ENCODE peak calls at places on chromosomes 4 and X, in four cellular contexts. A is HepG2, M is K562, R is GM12878. F is an unnamed sample.

GRCh38 chr4:174408841-174409552 is 113.3 kb downstream of the HPGD start:
- DNase-seq in A (no peak), M (no peak), R (no peak), F (no peak)

GRCh38 chrX:106731590-106731989 is 5.1 kb downstream of the RNF128 start:
- DNase-seq in A (no peak), M (no peak), R (no peak), F (no peak)

GRCh38 chr4:114417214-114417613 is 181.4 kb upstream of the UGT8 start:
- DNase-seq in A (peak), M (no peak), R (no peak), F (peak)

GRCh38 chr4:80336582-80336981 is 1.1 kb downstream of the CFAP299 start:
- DNase-seq in A (peak), M (peak), R (no peak), F (peak)

GRCh38 chr4:3853388-3854035 is 87.3 kb downstream of the ADRA2C start:
- DNase-seq in A (no peak), M (no peak), R (no peak), F (no peak)

GRCh38 chrX:6985537-6985936 is 162.0 kb upstream of the STS start:
- DNase-seq in A (peak), M (no peak), R (no peak), F (no peak)

GRCh38 chr4:125620066-125620850 is 305.5 kb downstream of the FAT4 start:
- DNase-seq in A (no peak), M (no peak), R (no peak), F (no peak)

GRCh38 chr4:8837181-8837811 is 34.3 kb downstream of the HMX1 start:
- DNase-seq in A (no peak), M (no peak), R (no peak), F (no peak)

GRCh38 chr4:80387390-80388283 is 52.1 kb downstream of the CFAP299 start:
- DNase-seq in A (no peak), M (no peak), R (no peak), F (no peak)

GRCh38 chrX:37759878-37760418 is 19.9 kb upstream of the CYBB start:
- DNase-seq in A (no peak), M (peak), R (no peak), F (no peak)

GRCh38 chrX:121876316-121876715 is 828.9 kb downstream of the GLUD2 start:
- DNase-seq in A (no peak), M (no peak), R (no peak), F (no peak)

GRCh38 chrX:130994671-130995070 is 63.5 kb upstream of the ARHGAP36 start:
- DNase-seq in A (no peak), M (peak), R (no peak), F (peak)

GRCh38 chr4:76373919-76374552 is 46.9 kb downstream of the CCDC158 start:
- DNase-seq in A (no peak), M (no peak), R (no peak), F (no peak)

GRCh38 chr4:117773067-117773946 is 261.0 kb upstream of the NDST3 start:
- DNase-seq in A (no peak), M (no peak), R (no peak), F (no peak)

GRCh38 chr4:74156521-74156920 is 1.4 kb upstream of the MTHFD2L start:
- DNase-seq in A (no peak), M (no peak), R (no peak), F (no peak)

GRCh38 chr4:22339491-22339890 is 176.4 kb downstream of the ADGRA3 start:
- DNase-seq in A (no peak), M (no peak), R (no peak), F (no peak)

GRCh38 chr4:149248191-149248590 is 567.5 kb downstream of the IQCM start:
- DNase-seq in A (no peak), M (no peak), R (no peak), F (no peak)

GRCh38 chrX:67780694-67781109 is 236.9 kb downstream of the AR start:
- DNase-seq in A (no peak), M (peak), R (no peak), F (no peak)

GRCh38 chrX:79096339-79096638 is 48.2 kb upstream of the GPR174 start:
- DNase-seq in A (no peak), M (no peak), R (no peak), F (no peak)

GRCh38 chrX:19334945-19335626 is 8.6 kb upstream of the PDHA1 start:
- DNase-seq in A (peak), M (peak), R (peak), F (peak)

GRCh38 chr4:26302390-26302897 is 18.4 kb upstream of the RBPJ start:
- DNase-seq in A (no peak), M (no peak), R (no peak), F (no peak)

GRCh38 chr4:182297659-182298058 is 54.5 kb downstream of the TENM3 start:
- DNase-seq in A (no peak), M (no peak), R (no peak), F (no peak)
- TF ChIP-seq FOXK2 in A (no peak), M (no peak), R (no peak), F (no peak)

DNA sequence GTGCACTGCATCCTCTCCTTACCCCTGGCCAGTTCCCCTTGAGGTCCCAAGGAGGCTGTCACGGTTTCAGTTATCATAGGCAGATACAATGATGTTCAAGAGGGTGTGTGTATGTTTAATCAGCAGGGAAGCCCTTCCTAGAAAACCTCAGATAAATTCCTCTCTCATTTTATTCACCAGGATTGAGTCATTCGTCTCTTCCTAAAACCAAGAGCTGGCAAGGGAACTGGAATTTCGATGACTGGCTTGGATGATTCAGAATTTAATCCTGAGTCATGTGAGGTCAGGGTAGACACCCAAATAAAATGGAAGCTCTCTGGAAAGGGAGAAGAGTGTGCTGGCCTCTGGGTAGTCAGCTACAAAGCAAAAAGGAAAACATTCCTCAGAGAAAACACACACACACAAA is 106.2 kb upstream of the RAPGEF2 start:
- DNase-seq in A (no peak), M (no peak), R (no peak), F (no peak)
- TF ChIP-seq FOXK2 in A (no peak), M (no peak), R (no peak), F (no peak)

GRCh38 chrX:154000051-154000450 is 19.7 kb downstream of the IRAK1 start:
- DNase-seq in A (no peak), M (no peak), R (no peak), F (no peak)

GRCh38 chrX:154006965-154007364 is 12.7 kb downstream of the IRAK1 start:
- DNase-seq in A (no peak), M (no peak), R (no peak), F (no peak)

GRCh38 chrX:153999359-154000037 is 20.2 kb downstream of the IRAK1 start:
- DNase-seq in A (no peak), M (no peak), R (no peak), F (no peak)

GRCh38 chrX:154004315-154004714 is 15.4 kb downstream of the IRAK1 start:
- DNase-seq in A (no peak), M (no peak), R (no peak), F (no peak)

GRCh38 chrX:154002215-154002719 is 17.4 kb downstream of the IRAK1 start:
- DNase-seq in A (no peak), M (peak), R (no peak), F (no peak)
- TF ChIP-seq FOXK2 in A (no peak), M (no peak), R (no peak), F (no peak)

DNA sequence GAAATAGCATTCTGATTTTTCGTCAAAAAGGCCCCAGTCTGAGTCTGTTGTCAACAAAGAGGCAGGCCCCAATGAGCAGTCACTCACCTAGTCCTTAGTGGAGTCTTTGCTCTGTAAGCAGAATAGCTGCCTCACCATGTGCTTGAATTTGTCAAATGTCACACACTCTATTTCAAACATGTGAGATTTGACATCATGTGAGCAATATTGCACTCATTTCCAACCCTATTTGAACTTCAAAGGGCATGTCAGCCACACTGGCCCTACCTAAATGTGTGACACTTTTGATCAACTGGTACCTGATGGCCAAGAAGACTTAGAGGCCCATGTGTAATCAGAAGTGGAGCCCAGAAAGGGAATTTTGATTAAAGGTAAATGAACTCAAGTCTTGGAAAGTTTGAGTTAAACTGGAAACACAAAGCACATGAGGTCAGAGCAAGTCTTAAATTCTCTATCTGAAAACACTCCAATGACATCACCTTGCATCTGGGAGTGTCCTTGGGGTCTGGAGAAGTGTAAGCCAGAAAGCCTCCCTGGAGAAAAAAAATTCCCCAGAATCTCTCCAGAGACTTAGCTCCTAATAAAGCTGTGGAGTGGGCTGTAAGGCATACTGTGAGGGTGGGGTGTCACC is 59.5 kb upstream of the PLAC1 start:
- DNase-seq in A (no peak), M (no peak), R (no peak), F (no peak)
- TF ChIP-seq FOXK2 in A (no peak), M (no peak), R (no peak), F (no peak)

DNA sequence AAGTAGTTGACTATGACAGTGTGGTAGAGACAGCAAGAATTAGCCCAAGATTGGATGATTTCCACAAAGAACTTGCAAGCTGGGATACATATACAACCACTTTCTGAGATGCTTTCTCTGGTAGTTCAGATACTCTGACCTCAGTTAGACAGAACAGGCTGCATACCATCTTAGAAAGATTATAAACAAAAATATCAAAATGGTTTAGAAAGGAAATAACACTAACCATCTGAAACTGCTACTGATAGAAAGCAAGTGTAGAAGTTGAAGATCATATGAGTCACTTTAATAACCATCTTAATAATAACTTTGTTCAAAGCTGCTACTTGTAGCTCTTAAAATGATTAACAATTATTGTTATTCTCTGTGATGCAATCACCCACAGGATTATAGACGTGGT is 255.4 kb upstream of the TTC29 start:
- DNase-seq in A (no peak), M (no peak), R (no peak), F (no peak)
- TF ChIP-seq FOXK2 in A (no peak), M (no peak), R (no peak), F (no peak)

GRCh38 chr4:52838729-52839722 is 23.1 kb upstream of the RASL11B start:
- DNase-seq in A (peak), M (no peak), R (no peak), F (no peak)
- TF ChIP-seq FOXK2 in A (no peak), M (no peak), R (no peak), F (no peak)

GRCh38 chrX:28880136-28880535 is 292.9 kb downstream of the IL1RAPL1 start:
- DNase-seq in A (no peak), M (no peak), R (no peak), F (no peak)
- TF ChIP-seq FOXK2 in A (no peak), M (no peak), R (no peak), F (no peak)

GRCh38 chr4:165634766-165635165 is 238.3 kb upstream of the TLL1 start:
- DNase-seq in A (no peak), M (no peak), R (no peak), F (no peak)
- TF ChIP-seq FOXK2 in A (no peak), M (no peak), R (no peak), F (no peak)

GRCh38 chr4:98746530-98746929 is 88.1 kb upstream of the TSPAN5 start:
- DNase-seq in A (no peak), M (no peak), R (no peak), F (no peak)
- TF ChIP-seq FOXK2 in A (no peak), M (no peak), R (no peak), F (no peak)

GRCh38 chrX:149511081-149511480 is 6.0 kb upstream of the IDS start:
- DNase-seq in A (no peak), M (no peak), R (no peak), F (no peak)
- TF ChIP-seq FOXK2 in A (no peak), M (no peak), R (no peak), F (no peak)